ENCODE peak calls at places on chromosomes 3 and 15, in seven cellular contexts. One of them, this sample, is unnamed.

GRCh38 chr3:188749010-188749617 is 422.7 kb upstream of the TPRG1 start:
- DNase-seq in Caco-2: peak; percentile 13
- DNase-seq in transverse colon: peak; percentile 30
- DNase-seq in A549: peak; percentile 18
- DNase-seq in ovary: no peak
- DNase-seq in HepG2: no peak
- DNase-seq in pancreas: no peak
- DNase-seq in this sample: no peak

GRCh38 chr15:28125673-28126651 is 26.8 kb upstream of the OCA2 start:
- DNase-seq in Caco-2: peak; percentile 65
- DNase-seq in transverse colon: no peak
- DNase-seq in A549: peak; percentile 63
- DNase-seq in ovary: no peak
- DNase-seq in HepG2: peak; percentile 37
- DNase-seq in pancreas: no peak
- DNase-seq in this sample: no peak

GRCh38 chr3:35383719-35384555 is 255.4 kb upstream of the ARPP21 start:
- DNase-seq in Caco-2: no peak
- DNase-seq in transverse colon: no peak
- DNase-seq in A549: peak; percentile 27
- DNase-seq in ovary: no peak
- DNase-seq in HepG2: no peak
- DNase-seq in pancreas: no peak
- DNase-seq in this sample: no peak

GRCh38 chr3:194517333-194517732 is 30.5 kb upstream of the ATP13A3 start:
- DNase-seq in Caco-2: no peak
- DNase-seq in transverse colon: no peak
- DNase-seq in A549: no peak
- DNase-seq in ovary: no peak
- DNase-seq in HepG2: no peak
- DNase-seq in pancreas: no peak
- DNase-seq in this sample: no peak

GRCh38 chr3:191476053-191476787 is 15.3 kb downstream of the PYDC2 start:
- DNase-seq in Caco-2: no peak
- DNase-seq in transverse colon: no peak
- DNase-seq in A549: no peak
- DNase-seq in ovary: no peak
- DNase-seq in HepG2: no peak
- DNase-seq in pancreas: no peak
- DNase-seq in this sample: no peak

GRCh38 chr3:178421069-178421468 is 115.2 kb upstream of the KCNMB2 start:
- DNase-seq in Caco-2: no peak
- DNase-seq in transverse colon: no peak
- DNase-seq in A549: peak; percentile 19
- DNase-seq in ovary: no peak
- DNase-seq in HepG2: no peak
- DNase-seq in pancreas: no peak
- DNase-seq in this sample: no peak

GRCh38 chr3:113556556-113557335 is 24.4 kb downstream of the SIDT1 start:
- DNase-seq in Caco-2: peak; percentile 68
- DNase-seq in transverse colon: peak; percentile 45
- DNase-seq in A549: no peak
- DNase-seq in ovary: no peak
- DNase-seq in HepG2: peak; percentile 38
- DNase-seq in pancreas: no peak
- DNase-seq in this sample: no peak

GRCh38 chr3:15295506-15295905 is 36.9 kb downstream of the SH3BP5 start:
- DNase-seq in Caco-2: no peak
- DNase-seq in transverse colon: no peak
- DNase-seq in A549: no peak
- DNase-seq in ovary: no peak
- DNase-seq in HepG2: no peak
- DNase-seq in pancreas: no peak
- DNase-seq in this sample: no peak

GRCh38 chr15:74768771-74769342 is 13.0 kb upstream of the CSK start:
- DNase-seq in Caco-2: peak; percentile 75
- DNase-seq in transverse colon: peak; percentile 66
- DNase-seq in A549: peak; percentile 71
- DNase-seq in ovary: peak; percentile 69
- DNase-seq in HepG2: peak; percentile 55
- DNase-seq in pancreas: peak; percentile 81
- DNase-seq in this sample: peak; percentile 53

DNA sequence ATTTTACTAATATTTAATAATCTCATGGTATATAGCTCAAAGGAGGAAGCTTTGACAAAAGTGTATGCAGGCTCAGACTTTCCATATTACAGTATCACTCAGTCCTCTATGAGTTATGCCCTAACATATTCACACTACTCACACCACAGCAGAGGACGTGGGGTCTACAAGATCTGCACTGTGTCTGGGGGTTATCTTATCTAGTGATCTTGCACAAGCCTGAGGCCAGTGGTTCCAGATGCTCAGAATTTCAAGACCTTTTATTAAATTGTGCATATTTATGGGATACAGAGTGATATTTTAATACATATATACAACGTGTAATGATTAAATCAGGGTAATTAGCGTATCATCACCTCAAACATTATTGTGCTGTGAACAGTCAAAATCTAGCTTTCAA is 933.1 kb downstream of the SQOR start:
- DNase-seq in Caco-2: no peak
- DNase-seq in transverse colon: no peak
- DNase-seq in A549: no peak
- DNase-seq in ovary: no peak
- DNase-seq in HepG2: no peak
- DNase-seq in pancreas: no peak
- DNase-seq in this sample: no peak
- TF ChIP-seq CTCF in Caco-2: no peak
- TF ChIP-seq CTCF in transverse colon: no peak
- TF ChIP-seq CTCF in A549: no peak
- TF ChIP-seq CTCF in ovary: no peak
- TF ChIP-seq CTCF in HepG2: no peak
- TF ChIP-seq CTCF in pancreas: no peak
- TF ChIP-seq CTCF in this sample: no peak

GRCh38 chr3:119308355-119308754 is 14.2 kb downstream of the ARHGAP31 start:
- DNase-seq in Caco-2: no peak
- DNase-seq in transverse colon: no peak
- DNase-seq in A549: no peak
- DNase-seq in ovary: no peak
- DNase-seq in HepG2: no peak
- DNase-seq in pancreas: no peak
- DNase-seq in this sample: no peak
- H3K4me1 ChIP-seq in Caco-2: peaks cover 16% of the 10 kb centered on the region
- H3K4me1 ChIP-seq in transverse colon: no peaks in the 10 kb centered on the region
- H3K4me1 ChIP-seq in A549: peaks cover 8% of the 10 kb centered on the region
- H3K4me1 ChIP-seq in ovary: peaks cover 8% of the 10 kb centered on the region
- H3K4me1 ChIP-seq in HepG2: no peaks in the 10 kb centered on the region
- H3K4me1 ChIP-seq in pancreas: no peaks in the 10 kb centered on the region
- H3K4me1 ChIP-seq in this sample: peaks cover 55% of the 10 kb centered on the region

GRCh38 chr3:2098398-2099027 is at the start of gene CNTN4:
- DNase-seq in Caco-2: peak; percentile 86
- DNase-seq in transverse colon: peak; percentile 84
- DNase-seq in A549: peak; percentile 23
- DNase-seq in ovary: peak; percentile 62
- DNase-seq in HepG2: peak; percentile 24
- DNase-seq in pancreas: peak; percentile 82
- DNase-seq in this sample: peak; percentile 46
- TF ChIP-seq CTCF in Caco-2: no peak
- TF ChIP-seq CTCF in transverse colon: peak; percentile 41
- TF ChIP-seq CTCF in A549: no peak
- TF ChIP-seq CTCF in ovary: no peak
- TF ChIP-seq CTCF in HepG2: peak; percentile 18
- TF ChIP-seq CTCF in pancreas: no peak
- TF ChIP-seq CTCF in this sample: peak; percentile 60

GRCh38 chr3:50302095-50303037 is 1.0 kb downstream of the HYAL1 start:
- DNase-seq in Caco-2: no peak
- DNase-seq in transverse colon: no peak
- DNase-seq in A549: no peak
- DNase-seq in ovary: no peak
- DNase-seq in HepG2: no peak
- DNase-seq in pancreas: no peak
- DNase-seq in this sample: no peak
- H3K4me1 ChIP-seq in Caco-2: peaks cover 20% of the 10 kb centered on the region
- H3K4me1 ChIP-seq in transverse colon: peaks cover 32% of the 10 kb centered on the region
- H3K4me1 ChIP-seq in A549: peaks cover 26% of the 10 kb centered on the region
- H3K4me1 ChIP-seq in ovary: peaks cover 13% of the 10 kb centered on the region
- H3K4me1 ChIP-seq in HepG2: peaks cover 56% of the 10 kb centered on the region
- H3K4me1 ChIP-seq in pancreas: peaks cover 11% of the 10 kb centered on the region
- H3K4me1 ChIP-seq in this sample: no peaks in the 10 kb centered on the region

GRCh38 chr15:57652481-57652880 is 54.0 kb upstream of the POLR2M start:
- DNase-seq in Caco-2: no peak
- DNase-seq in transverse colon: no peak
- DNase-seq in A549: no peak
- DNase-seq in ovary: no peak
- DNase-seq in HepG2: no peak
- DNase-seq in pancreas: no peak
- DNase-seq in this sample: no peak

GRCh38 chr15:57649138-57649537 is 57.4 kb upstream of the POLR2M start:
- DNase-seq in Caco-2: no peak
- DNase-seq in transverse colon: no peak
- DNase-seq in A549: no peak
- DNase-seq in ovary: no peak
- DNase-seq in HepG2: no peak
- DNase-seq in pancreas: no peak
- DNase-seq in this sample: no peak

GRCh38 chr15:57655087-57655486 is 51.4 kb upstream of the POLR2M start:
- DNase-seq in Caco-2: no peak
- DNase-seq in transverse colon: no peak
- DNase-seq in A549: no peak
- DNase-seq in ovary: no peak
- DNase-seq in HepG2: peak; percentile 12
- DNase-seq in pancreas: no peak
- DNase-seq in this sample: no peak

GRCh38 chr15:57654136-57654845 is 52.2 kb upstream of the POLR2M start:
- DNase-seq in Caco-2: no peak
- DNase-seq in transverse colon: no peak
- DNase-seq in A549: no peak
- DNase-seq in ovary: no peak
- DNase-seq in HepG2: no peak
- DNase-seq in pancreas: no peak
- DNase-seq in this sample: no peak

GRCh38 chr15:57651445-57651844 is 55.1 kb upstream of the POLR2M start:
- DNase-seq in Caco-2: no peak
- DNase-seq in transverse colon: no peak
- DNase-seq in A549: no peak
- DNase-seq in ovary: no peak
- DNase-seq in HepG2: no peak
- DNase-seq in pancreas: no peak
- DNase-seq in this sample: no peak
- TF ChIP-seq CTCF in Caco-2: no peak
- TF ChIP-seq CTCF in transverse colon: no peak
- TF ChIP-seq CTCF in A549: no peak
- TF ChIP-seq CTCF in ovary: no peak
- TF ChIP-seq CTCF in HepG2: no peak
- TF ChIP-seq CTCF in pancreas: no peak
- TF ChIP-seq CTCF in this sample: no peak

GRCh38 chr3:88082854-88083253 is 23.8 kb downstream of the ZNF654 start:
- DNase-seq in Caco-2: no peak
- DNase-seq in transverse colon: no peak
- DNase-seq in A549: no peak
- DNase-seq in ovary: no peak
- DNase-seq in HepG2: no peak
- DNase-seq in pancreas: no peak
- DNase-seq in this sample: no peak
- H3K4me1 ChIP-seq in Caco-2: no peaks in the 10 kb centered on the region
- H3K4me1 ChIP-seq in transverse colon: no peaks in the 10 kb centered on the region
- H3K4me1 ChIP-seq in A549: no peaks in the 10 kb centered on the region
- H3K4me1 ChIP-seq in ovary: peaks cover 5% of the 10 kb centered on the region
- H3K4me1 ChIP-seq in HepG2: no peaks in the 10 kb centered on the region
- H3K4me1 ChIP-seq in pancreas: no peaks in the 10 kb centered on the region
- H3K4me1 ChIP-seq in this sample: no peaks in the 10 kb centered on the region

GRCh38 chr3:10694194-10694593 is 121.8 kb upstream of the SLC6A11 start:
- DNase-seq in Caco-2: no peak
- DNase-seq in transverse colon: no peak
- DNase-seq in A549: no peak
- DNase-seq in ovary: no peak
- DNase-seq in HepG2: no peak
- DNase-seq in pancreas: no peak
- DNase-seq in this sample: no peak

GRCh38 chr3:10692039-10692438 is 124.0 kb upstream of the SLC6A11 start:
- DNase-seq in Caco-2: no peak
- DNase-seq in transverse colon: no peak
- DNase-seq in A549: no peak
- DNase-seq in ovary: no peak
- DNase-seq in HepG2: no peak
- DNase-seq in pancreas: no peak
- DNase-seq in this sample: no peak

GRCh38 chr3:10697918-10698317 is 118.1 kb upstream of the SLC6A11 start:
- DNase-seq in Caco-2: no peak
- DNase-seq in transverse colon: no peak
- DNase-seq in A549: no peak
- DNase-seq in ovary: no peak
- DNase-seq in HepG2: no peak
- DNase-seq in pancreas: no peak
- DNase-seq in this sample: no peak

GRCh38 chr3:10695595-10696285 is 120.3 kb upstream of the SLC6A11 start:
- DNase-seq in Caco-2: no peak
- DNase-seq in transverse colon: no peak
- DNase-seq in A549: no peak
- DNase-seq in ovary: no peak
- DNase-seq in HepG2: no peak
- DNase-seq in pancreas: no peak
- DNase-seq in this sample: no peak

DNA sequence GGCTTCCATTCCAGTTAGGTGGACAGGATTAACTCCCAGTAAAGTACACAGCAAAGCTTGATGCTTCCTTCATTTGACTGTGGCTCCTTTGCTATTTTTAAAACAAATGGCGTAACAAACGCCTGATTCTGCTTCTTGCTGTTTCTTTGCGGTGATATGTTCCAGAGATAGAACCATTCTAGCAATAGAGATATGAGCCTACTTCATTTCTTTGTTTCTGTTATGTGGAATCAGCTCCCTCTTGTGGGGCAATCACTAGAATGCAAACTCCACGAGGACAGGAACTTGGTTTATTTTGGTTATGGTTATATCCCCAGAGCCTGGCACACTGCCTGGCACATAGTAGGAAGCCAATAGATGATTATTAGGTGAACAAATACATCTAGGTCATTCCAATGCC is 122.6 kb upstream of the SLC6A11 start:
- DNase-seq in Caco-2: no peak
- DNase-seq in transverse colon: no peak
- DNase-seq in A549: no peak
- DNase-seq in ovary: no peak
- DNase-seq in HepG2: no peak
- DNase-seq in pancreas: no peak
- DNase-seq in this sample: no peak
- TF ChIP-seq CTCF in Caco-2: no peak
- TF ChIP-seq CTCF in transverse colon: no peak
- TF ChIP-seq CTCF in A549: no peak
- TF ChIP-seq CTCF in ovary: no peak
- TF ChIP-seq CTCF in HepG2: peak; percentile 61
- TF ChIP-seq CTCF in pancreas: no peak
- TF ChIP-seq CTCF in this sample: no peak